ENCODE peak calls at places on chromosomes 5 and 9, in five cellular contexts. Y, K, F, O and M are unnamed samples.

GRCh38 chr5:163696270-163696887 is 191.0 kb downstream of the MAT2B start:
- DNase-seq in F (no peak), K (peak), O (peak), Y (peak), M (peak)

GRCh38 chr9:92714787-92715487 is 45.0 kb upstream of the IPPK start:
- DNase-seq in K (no peak), Y (no peak), F (no peak), O (peak), M (peak)

GRCh38 chr5:178208540-178209227 is 4.4 kb downstream of the HNRNPAB start:
- DNase-seq in O (no peak), F (peak), Y (no peak), K (no peak), M (peak)

GRCh38 chr9:126146254-126147145 is 180.1 kb upstream of the MVB12B start:
- DNase-seq in Y (peak), O (peak), K (no peak), F (peak), M (peak)

GRCh38 chr5:150599917-150600511 is 40.4 kb upstream of the SYNPO start:
- DNase-seq in K (no peak), F (peak), Y (no peak), O (no peak), M (no peak)

GRCh38 chr5:19584131-19584530 is 403.9 kb downstream of the CDH18 start:
- DNase-seq in F (no peak), O (no peak), K (no peak), Y (no peak), M (no peak)

GRCh38 chr5:31656806-31657205 is 17.9 kb downstream of the PDZD2 start:
- DNase-seq in O (no peak), Y (no peak), K (no peak), F (no peak), M (no peak)

GRCh38 chr9:108775901-108776306 is 79.9 kb downstream of the ACTL7B start:
- DNase-seq in Y (peak), F (no peak), O (no peak), K (no peak), M (no peak)

GRCh38 chr5:95794070-95794516 is 28.4 kb downstream of the GLRX start:
- DNase-seq in F (no peak), K (no peak), Y (no peak), O (no peak), M (no peak)

GRCh38 chr5:32422697-32423096 is 21.8 kb downstream of the ZFR start:
- DNase-seq in F (no peak), K (no peak), Y (no peak), O (no peak), M (no peak)

GRCh38 chr9:21741151-21741550 is 61.3 kb upstream of the MTAP start:
- DNase-seq in O (no peak), Y (no peak), F (no peak), K (no peak), M (no peak)

GRCh38 chr9:135961811-135962695 is 880 bp upstream of the UBAC1 start:
- DNase-seq in O (no peak), F (no peak), K (no peak), Y (no peak), M (no peak)

GRCh38 chr9:35680331-35681105 is 6.8 kb downstream of the CA9 start:
- DNase-seq in K (no peak), O (no peak), F (no peak), Y (no peak), M (peak)

DNA sequence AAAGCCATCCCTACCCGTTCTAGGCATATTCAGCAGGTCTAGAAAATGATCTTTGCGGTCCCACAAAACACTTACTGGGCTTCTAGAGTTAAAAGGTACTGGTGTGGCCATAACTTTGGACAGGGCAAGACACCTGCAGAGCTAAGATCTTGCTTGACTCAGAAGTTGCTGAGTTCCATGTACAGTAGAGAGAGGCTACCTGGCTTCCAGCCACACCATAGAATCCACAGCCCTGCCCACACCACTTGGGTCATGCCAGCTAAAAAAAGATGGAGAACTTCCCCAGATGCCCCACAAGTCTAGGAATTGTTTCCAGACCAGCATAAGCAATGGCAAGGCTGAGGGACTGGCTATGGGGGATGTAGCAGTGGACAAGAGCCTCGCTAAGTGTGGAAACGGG is 52.1 kb downstream of the ABCA1 start:
- DNase-seq in Y (no peak), K (no peak), F (no peak), O (no peak), M (no peak)
- TF ChIP-seq ATF3 in Y (no peak), K (no peak), F (no peak), O (no peak), M (no peak)

GRCh38 chr9:100219347-100219746 is 120.3 kb downstream of the INVS start:
- DNase-seq in F (no peak), K (no peak), O (no peak), Y (no peak), M (no peak)
- TF ChIP-seq ATF3 in F (no peak), K (no peak), O (no peak), Y (no peak), M (no peak)

DNA sequence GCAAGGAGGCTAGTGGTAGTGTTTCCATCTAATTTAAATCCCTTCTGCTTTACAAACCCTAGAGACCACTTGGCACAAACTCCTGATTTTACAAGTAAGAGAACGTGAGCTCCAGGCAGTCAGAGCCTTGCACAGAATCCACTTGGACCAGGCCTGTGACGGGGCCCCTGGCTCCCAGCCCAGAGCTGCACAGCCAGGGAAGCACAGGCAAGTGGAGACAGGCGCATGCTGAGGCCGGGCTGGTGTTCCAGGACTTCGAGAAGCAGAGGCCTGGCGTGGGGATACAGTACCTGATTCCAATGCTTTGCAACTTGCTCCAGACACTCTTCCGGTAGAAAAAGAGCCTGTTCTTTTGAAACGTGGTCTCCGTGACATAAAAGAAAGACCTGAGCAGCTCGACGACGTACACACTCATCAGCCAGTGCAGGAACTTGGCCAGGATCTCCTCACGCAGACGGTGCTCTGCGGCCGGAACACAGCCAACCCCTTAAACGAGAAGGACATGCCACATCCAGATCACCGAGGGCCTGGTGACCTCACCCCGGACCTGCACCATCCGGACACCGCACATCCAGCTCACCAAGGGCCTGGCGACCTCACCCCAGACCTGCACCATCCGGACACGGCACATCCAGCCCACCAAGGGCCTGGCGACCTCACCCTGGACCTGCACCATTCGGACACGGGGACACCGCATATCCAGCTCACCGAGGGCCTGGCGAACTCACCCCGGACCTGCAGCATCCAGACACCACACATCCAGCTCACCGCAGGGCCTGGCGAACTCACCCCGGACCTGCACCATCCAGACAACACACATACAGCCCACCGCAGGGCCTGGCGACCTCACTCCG is 12.5 kb downstream of the TERT start:
- DNase-seq in Y (no peak), O (no peak), K (no peak), F (no peak), M (peak)
- TF ChIP-seq ATF3 in Y (no peak), O (no peak), K (no peak), F (no peak), M (no peak)

GRCh38 chr9:101028346-101029299 is at the start of gene PLPPR1:
- DNase-seq in F (no peak), K (no peak), O (peak), Y (peak), M (peak)
- TF ChIP-seq ATF3 in F (no peak), K (no peak), O (no peak), Y (peak), M (no peak)